ENCODE peak calls at places on chromosomes 11 and 22, in nine cellular contexts. R, I, L, U, D, V, O, J and M are unnamed samples. For H3K4me1, the result is how much of the 10 kb centered on the place peaks cover.

GRCh38 chr11:96376796-96377195 is 12.9 kb downstream of the CCDC82 start:
- DNase-seq in R (no peak), I (no peak), L (no peak), U (no peak), D (no peak), V (no peak), O (no peak), J (no peak), M (no peak)

GRCh38 chr11:134466035-134466908 is 54.2 kb upstream of the B3GAT1 start:
- DNase-seq in R (no peak), I (no peak), L (peak), U (peak), D (no peak), V (no peak), O (no peak), J (no peak), M (no peak)

GRCh38 chr11:30107899-30108298 is 91.1 kb upstream of the KCNA4 start:
- DNase-seq in R (no peak), I (peak), L (no peak), U (no peak), D (no peak), V (no peak), O (no peak), J (no peak), M (peak)

GRCh38 chr22:27196483-27196882 is 539.1 kb downstream of the MIAT start:
- DNase-seq in R (no peak), I (no peak), L (no peak), U (no peak), D (no peak), V (no peak), O (no peak), J (no peak), M (no peak)

GRCh38 chr22:20522828-20523117 is 15.4 kb downstream of the MED15 start:
- DNase-seq in R (no peak), I (no peak), L (no peak), U (no peak), D (no peak), V (no peak), O (no peak), J (no peak), M (no peak)

GRCh38 chr11:1088927-1089737 is 14.5 kb downstream of the MUC2 start:
- DNase-seq in R (no peak), I (no peak), L (no peak), U (no peak), D (no peak), V (no peak), O (no peak), J (no peak), M (no peak)

GRCh38 chr11:95652002-95652472 is 137.5 kb downstream of the FAM76B start:
- DNase-seq in R (no peak), I (no peak), L (no peak), U (no peak), D (no peak), V (no peak), O (no peak), J (no peak), M (no peak)

GRCh38 chr11:47308050-47308823 is 38.3 kb downstream of the MADD start:
- DNase-seq in R (no peak), I (no peak), L (peak), U (no peak), D (peak), V (no peak), O (no peak), J (no peak), M (no peak)

GRCh38 chr11:131052367-131052766 is 136.1 kb upstream of the SNX19 start:
- DNase-seq in R (no peak), I (no peak), L (no peak), U (no peak), D (no peak), V (no peak), O (no peak), J (no peak), M (no peak)

GRCh38 chr11:60930394-60930793 is 6.1 kb downstream of the TMEM132A start:
- DNase-seq in R (no peak), I (no peak), L (no peak), U (no peak), D (no peak), V (no peak), O (no peak), J (no peak), M (no peak)

GRCh38 chr22:17969732-17970131 is 54.6 kb downstream of the MICAL3 start:
- DNase-seq in R (peak), I (peak), L (no peak), U (no peak), D (no peak), V (no peak), O (no peak), J (no peak), M (no peak)

GRCh38 chr22:47161631-47162030 is 399.2 kb downstream of the TBC1D22A start:
- DNase-seq in R (no peak), I (no peak), L (no peak), U (no peak), D (no peak), V (peak), O (no peak), J (no peak), M (no peak)

GRCh38 chr22:44309137-44309536 is 3.6 kb downstream of the SHISAL1 start:
- DNase-seq in R (no peak), I (peak), L (no peak), U (no peak), D (no peak), V (no peak), O (no peak), J (peak), M (peak)

GRCh38 chr11:11979487-11980117 is 28.8 kb downstream of the DKK3 start:
- DNase-seq in R (no peak), I (peak), L (peak), U (peak), D (no peak), V (no peak), O (no peak), J (no peak), M (no peak)

GRCh38 chr22:49073873-49074417 is 753.7 kb downstream of the BRD1 start:
- DNase-seq in R (no peak), I (no peak), L (no peak), U (no peak), D (no peak), V (no peak), O (no peak), J (no peak), M (no peak)

GRCh38 chr11:113189909-113190667 is 124.3 kb upstream of the TTC12 start:
- DNase-seq in R (peak), I (peak), L (peak), U (no peak), D (no peak), V (no peak), O (no peak), J (no peak), M (no peak)

GRCh38 chr22:42747701-42748513 is 27.2 kb upstream of the A4GALT start:
- DNase-seq in R (no peak), I (peak), L (no peak), U (no peak), D (peak), V (no peak), O (no peak), J (no peak), M (no peak)

GRCh38 chr11:102147632-102148031 is 37.4 kb downstream of the YAP1 start:
- DNase-seq in R (no peak), I (no peak), L (no peak), U (no peak), D (no peak), V (no peak), O (no peak), J (no peak), M (no peak)

GRCh38 chr22:23850136-23850611 is 7.5 kb upstream of the SLC2A11 start:
- DNase-seq in R (no peak), I (no peak), L (peak), U (peak), D (no peak), V (no peak), O (no peak), J (no peak), M (no peak)

DNA sequence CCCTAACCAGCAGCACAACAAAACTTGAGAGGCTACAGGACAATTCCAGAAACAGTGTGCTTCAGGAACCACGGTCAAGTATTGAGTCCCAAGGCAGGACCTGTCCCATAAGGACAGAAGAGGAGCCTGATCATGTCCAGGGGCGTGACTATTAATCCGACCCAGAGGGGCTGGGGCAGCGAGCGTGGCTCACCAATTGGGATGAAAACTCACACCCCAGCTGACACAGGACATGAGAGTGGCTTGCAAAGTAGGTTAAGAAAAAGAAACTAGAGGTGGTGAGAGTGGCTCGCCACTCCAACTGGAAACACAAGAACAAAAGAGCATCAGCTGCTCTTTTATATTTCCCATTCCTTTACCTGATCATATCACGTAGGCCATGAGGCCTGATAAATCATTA is 16.0 kb upstream of the FEZ1 start:
- DNase-seq in R (no peak), I (no peak), L (no peak), U (no peak), D (no peak), V (no peak), O (no peak), J (no peak), M (no peak)
- H3K4me1 ChIP-seq in R (under half), I (under half), L (under half), U (under half), D (under half), V (under half), O (under half), J (under half), M (under half)

DNA sequence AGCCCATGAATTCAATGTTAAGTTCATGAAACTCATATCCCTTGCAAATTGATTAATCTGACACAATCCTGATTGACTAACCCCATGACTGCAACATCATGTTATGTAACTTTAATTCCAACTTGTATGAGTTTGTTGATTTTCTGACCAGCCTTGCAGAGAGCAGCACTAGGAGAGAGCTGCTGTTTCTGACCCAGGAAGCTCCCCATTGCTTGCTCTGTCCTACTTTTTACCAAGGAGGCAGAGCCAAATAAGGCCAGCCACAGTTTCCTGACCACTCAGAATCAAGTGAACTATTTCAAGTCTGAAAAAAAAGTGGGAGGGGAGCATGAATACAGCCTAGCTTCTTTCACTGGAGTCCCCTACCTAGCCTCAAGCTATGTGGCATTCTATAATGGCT is 13.2 kb downstream of the MPZL3 start:
- DNase-seq in R (no peak), I (no peak), L (no peak), U (no peak), D (no peak), V (no peak), O (no peak), J (no peak), M (no peak)
- H3K4me1 ChIP-seq in R (under half), I (under half), L (under half), U (under half), D (under half), V (under half), O (half or more), J (under half), M (under half)

GRCh38 chr11:86370922-86371614 is 3.6 kb upstream of the CCDC81 start:
- DNase-seq in R (no peak), I (peak), L (no peak), U (no peak), D (no peak), V (no peak), O (no peak), J (no peak), M (no peak)
- H3K4me1 ChIP-seq in R (under half), I (under half), L (under half), U (under half), D (under half), V (under half), O (under half), J (under half), M (under half)

GRCh38 chr11:86980397-86980796 is 25.2 kb upstream of the FZD4 start:
- DNase-seq in R (no peak), I (no peak), L (no peak), U (no peak), D (no peak), V (no peak), O (no peak), J (no peak), M (no peak)
- H3K4me1 ChIP-seq in R (under half), I (under half), L (under half), U (under half), D (under half), V (under half), O (under half), J (under half), M (under half)

DNA sequence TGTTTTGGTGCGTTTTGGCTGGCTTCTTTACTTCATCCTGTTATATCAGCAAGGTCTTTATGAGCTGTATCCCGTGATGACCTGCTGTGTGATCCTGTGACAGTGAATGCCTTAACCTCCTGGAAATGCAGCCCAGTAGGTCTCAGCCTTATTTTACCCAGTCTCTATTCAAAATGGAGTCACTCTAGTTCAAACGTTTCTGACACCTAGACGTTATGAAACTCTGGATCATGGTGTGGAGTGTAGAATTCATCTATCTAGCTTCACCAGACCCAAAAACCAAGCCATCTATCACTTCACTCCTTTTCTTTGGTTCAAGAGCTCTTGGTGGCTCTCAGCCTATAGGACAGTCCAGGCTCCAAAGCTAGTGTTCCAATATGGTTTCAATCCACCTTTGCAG is 28.2 kb upstream of the ZDHHC13 start:
- DNase-seq in R (no peak), I (no peak), L (no peak), U (no peak), D (no peak), V (no peak), O (no peak), J (no peak), M (no peak)
- H3K4me1 ChIP-seq in R (under half), I (under half), L (under half), U (under half), D (under half), V (under half), O (under half), J (under half), M (under half)

GRCh38 chr11:75155570-75156422 is 4.9 kb downstream of the SLCO2B1 start:
- DNase-seq in R (no peak), I (no peak), L (peak), U (no peak), D (no peak), V (no peak), O (no peak), J (no peak), M (no peak)
- H3K4me1 ChIP-seq in R (under half), I (under half), L (under half), U (under half), D (under half), V (under half), O (under half), J (under half), M (under half)

GRCh38 chr11:108985611-108986279 is 320.9 kb downstream of the DDX10 start:
- DNase-seq in R (no peak), I (peak), L (no peak), U (no peak), D (peak), V (no peak), O (no peak), J (no peak), M (no peak)
- H3K4me1 ChIP-seq in R (under half), I (under half), L (under half), U (under half), D (under half), V (under half), O (under half), J (under half), M (under half)

GRCh38 chr22:37749831-37750595 is 53.2 kb downstream of the TRIOBP start:
- DNase-seq in R (no peak), I (peak), L (no peak), U (no peak), D (no peak), V (no peak), O (no peak), J (no peak), M (no peak)
- H3K4me1 ChIP-seq in R (half or more), I (half or more), L (under half), U (half or more), D (under half), V (half or more), O (under half), J (under half), M (half or more)